ENCODE peak calls at places on chromosomes 11 and 22, in four cellular contexts. O, I, Z and L are unnamed samples.

GRCh38 chr11:120386774-120387371 is 50.7 kb downstream of the ARHGEF12 start:
- DNase-seq in O (no peak), I (no peak), Z (no peak), L (no peak)

GRCh38 chr11:130999086-130999485 is 82.8 kb upstream of the SNX19 start:
- DNase-seq in O (no peak), I (peak; percentile 59), Z (peak; percentile 87), L (no peak)

GRCh38 chr11:10659339-10660216 is 34.0 kb downstream of the IRAG1 start:
- DNase-seq in O (peak; percentile 9), I (peak; percentile 94), Z (peak; percentile 94), L (peak; percentile 42)

GRCh38 chr11:59614277-59615131 is 1.1 kb downstream of the OSBP start:
- DNase-seq in O (peak; percentile 22), I (peak; percentile 21), Z (no peak), L (no peak)

GRCh38 chr11:31817054-31817620 is 6.0 kb upstream of the PAX6 start:
- DNase-seq in O (no peak), I (no peak), Z (peak; percentile 35), L (no peak)

GRCh38 chr22:28600546-28601143 is 79.0 kb downstream of the TTC28 start:
- DNase-seq in O (peak; percentile 64), I (peak; percentile 78), Z (peak; percentile 43), L (peak; percentile 59)

GRCh38 chr11:74534216-74534615 is 40.7 kb upstream of the LIPT2 start:
- DNase-seq in O (no peak), I (no peak), Z (no peak), L (no peak)

GRCh38 chr22:38724926-38725571 is 19.3 kb downstream of the GTPBP1 start:
- DNase-seq in O (peak; percentile 46), I (peak; percentile 47), Z (no peak), L (no peak)

GRCh38 chr22:48268293-48268692 is 1505.8 kb downstream of the TBC1D22A start:
- DNase-seq in O (no peak), I (no peak), Z (no peak), L (no peak)

GRCh38 chr22:17570851-17571631 is 7.7 kb downstream of the SLC25A18 start:
- DNase-seq in O (no peak), I (peak; percentile 97), Z (peak; percentile 81), L (peak; percentile 64)

GRCh38 chr11:72724021-72724561 is 28.1 kb downstream of the ARAP1 start:
- DNase-seq in O (no peak), I (no peak), Z (no peak), L (no peak)

GRCh38 chr11:47566166-47566546 is 757 bp downstream of the PTPMT1 start:
- DNase-seq in O (peak; percentile 32), I (peak; percentile 18), Z (no peak), L (no peak)

GRCh38 chr11:104623518-104623917 is 274.7 kb downstream of the CASP12 start:
- DNase-seq in O (no peak), I (peak; percentile 81), Z (peak; percentile 68), L (no peak)

GRCh38 chr11:72662036-72662435 is 12.2 kb downstream of the PDE2A start:
- DNase-seq in O (no peak), I (no peak), Z (no peak), L (no peak)

GRCh38 chr11:104997288-104997687 is 25.7 kb downstream of the CASP5 start:
- DNase-seq in O (no peak), I (peak; percentile 75), Z (no peak), L (no peak)

GRCh38 chr11:125941606-125942275 is 4.1 kb upstream of the VSIG10L2 start:
- DNase-seq in O (peak; percentile 47), I (peak; percentile 27), Z (peak; percentile 10), L (peak; percentile 3)

GRCh38 chr22:40666151-40666848 is 13.0 kb upstream of the MCHR1 start:
- DNase-seq in O (no peak), I (no peak), Z (peak; percentile 25), L (no peak)

GRCh38 chr11:32643526-32643925 is 59.9 kb downstream of the EIF3M start:
- DNase-seq in O (no peak), I (peak; percentile 76), Z (peak; percentile 53), L (no peak)

GRCh38 chr11:88414385-88414861 is 76.9 kb upstream of the CTSC start:
- DNase-seq in O (no peak), I (peak; percentile 87), Z (peak; percentile 81), L (peak; percentile 75)

GRCh38 chr11:116853461-116854073 is 16.1 kb upstream of the APOA1 start:
- DNase-seq in O (peak; percentile 90), I (peak; percentile 94), Z (peak; percentile 97), L (peak; percentile 85)

GRCh38 chr11:124676386-124676785 is 2.7 kb downstream of the SPA17 start:
- DNase-seq in O (no peak), I (peak; percentile 74), Z (peak; percentile 39), L (no peak)

GRCh38 chr11:126186031-126186698 is 25.3 kb downstream of the RPUSD4 start:
- DNase-seq in O (no peak), I (no peak), Z (no peak), L (no peak)

GRCh38 chr11:17915500-17916143 is 97.2 kb downstream of the SERGEF start:
- DNase-seq in O (no peak), I (no peak), Z (peak; percentile 22), L (no peak)

GRCh38 chr11:78350101-78350645 is 67.4 kb downstream of the GAB2 start:
- DNase-seq in O (no peak), I (peak; percentile 44), Z (peak; percentile 26), L (no peak)

GRCh38 chr22:43992331-43992821 is 31.7 kb upstream of the PARVB start:
- DNase-seq in O (no peak), I (peak; percentile 25), Z (peak; percentile 72), L (peak; percentile 48)

GRCh38 chr11:79902493-79902892 is 461.7 kb upstream of the TENM4 start:
- DNase-seq in O (no peak), I (peak; percentile 6), Z (peak; percentile 11), L (no peak)

GRCh38 chr22:25235547-25236290 is 16.3 kb downstream of the CRYBB2 start:
- DNase-seq in O (peak; percentile 90), I (peak; percentile 82), Z (peak; percentile 77), L (peak; percentile 34)

GRCh38 chr11:65918211-65919150 is at the start of gene C11orf68:
- DNase-seq in O (peak; percentile 57), I (peak; percentile 47), Z (no peak), L (no peak)

GRCh38 chr11:7089328-7090251 is 792 bp downstream of the RBMXL2 start:
- DNase-seq in O (no peak), I (no peak), Z (no peak), L (no peak)

GRCh38 chr11:93532285-93532789 is 10.9 kb downstream of the SMCO4 start:
- DNase-seq in O (no peak), I (peak; percentile 46), Z (peak; percentile 53), L (no peak)

GRCh38 chr11:132158696-132159095 is 788.3 kb downstream of the NTM start:
- DNase-seq in O (no peak), I (peak; percentile 36), Z (peak; percentile 55), L (peak; percentile 9)

GRCh38 chr22:32013200-32013599 is 29.9 kb upstream of the SLC5A1 start:
- DNase-seq in O (no peak), I (no peak), Z (no peak), L (no peak)

GRCh38 chr11:45713573-45713972 is 48.2 kb upstream of the CHST1 start:
- DNase-seq in O (no peak), I (no peak), Z (no peak), L (no peak)

GRCh38 chr11:84193706-84194105 is 907.5 kb upstream of the CCDC90B start:
- DNase-seq in O (no peak), I (no peak), Z (no peak), L (no peak)

GRCh38 chr11:118415739-118416068 is 14.3 kb downstream of the ATP5MG start:
- DNase-seq in O (no peak), I (peak; percentile 94), Z (peak; percentile 96), L (peak; percentile 66)

GRCh38 chr11:46122955-46123354 is 1.7 kb upstream of the PHF21A start:
- DNase-seq in O (no peak), I (peak; percentile 55), Z (peak; percentile 68), L (no peak)

GRCh38 chr22:39308614-39309363 is 10.6 kb downstream of the RPL3 start:
- DNase-seq in O (no peak), I (peak; percentile 96), Z (peak; percentile 90), L (peak; percentile 95)

GRCh38 chr11:62727833-62728721 is at the start of gene TTC9C:
- DNase-seq in O (peak; percentile 98), I (peak; percentile 99), Z (peak; percentile 96), L (peak; percentile 94)

GRCh38 chr11:62484352-62484751 is 62.3 kb downstream of the AHNAK start:
- DNase-seq in O (no peak), I (no peak), Z (no peak), L (no peak)

GRCh38 chr22:46367707-46368191 is 32.2 kb downstream of the TRMU start:
- DNase-seq in O (peak; percentile 72), I (peak; percentile 52), Z (peak; percentile 26), L (no peak)

GRCh38 chr11:504053-504993 is 2.7 kb downstream of the RNH1 start:
- DNase-seq in O (peak; percentile 58), I (peak; percentile 68), Z (peak; percentile 52), L (no peak)
- TF ChIP-seq CTCF in O (no peak), I (no peak), Z (no peak), L (no peak)

DNA sequence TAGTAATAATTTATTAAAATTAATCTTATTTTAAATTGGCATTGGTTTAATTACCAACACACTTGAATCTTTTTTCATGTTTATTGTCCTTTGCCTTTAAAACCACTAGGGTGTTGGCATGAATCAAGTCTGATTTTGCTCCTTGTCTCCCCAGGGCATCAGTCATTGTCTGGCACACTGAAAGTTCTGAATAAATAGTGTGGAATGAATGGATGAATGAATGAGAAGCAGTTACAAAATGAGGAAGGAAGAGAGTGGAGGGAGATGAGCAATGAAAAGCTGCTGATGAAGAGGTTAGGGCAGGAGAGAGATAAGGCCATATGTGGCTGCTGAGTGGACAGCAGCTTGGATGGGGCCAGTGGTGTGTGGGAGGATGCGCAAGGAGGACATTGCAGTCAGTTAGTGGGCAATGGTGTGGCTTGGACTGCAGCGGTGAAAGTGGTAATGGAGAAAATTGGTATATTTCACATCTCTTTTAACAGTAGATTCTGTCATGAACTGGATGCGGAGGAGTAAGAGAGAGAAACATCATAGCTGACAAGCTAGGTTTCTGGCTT is 132.0 kb downstream of the SPON1 start:
- DNase-seq in O (no peak), I (no peak), Z (no peak), L (no peak)
- TF ChIP-seq CTCF in O (no peak), I (no peak), Z (no peak), L (no peak)

GRCh38 chr11:35799655-35800054 is 137.1 kb downstream of the TRIM44 start:
- DNase-seq in O (no peak), I (no peak), Z (no peak), L (no peak)
- TF ChIP-seq CTCF in O (no peak), I (peak; percentile 23), Z (peak; percentile 22), L (peak; percentile 21)

GRCh38 chr22:22164541-22165272 is 79.9 kb upstream of the VPREB1 start:
- DNase-seq in O (no peak), I (no peak), Z (no peak), L (no peak)
- TF ChIP-seq CTCF in O (no peak), I (no peak), Z (no peak), L (peak; percentile 4)

GRCh38 chr22:22897036-22897435 is 9.4 kb downstream of the IGLL5 start:
- DNase-seq in O (no peak), I (no peak), Z (no peak), L (no peak)
- TF ChIP-seq CTCF in O (no peak), I (no peak), Z (no peak), L (no peak)